ENCODE peak calls at places on chromosomes 13 and 19, in nine cellular contexts. Z, Q, L, F, C, U, K, O and T are unnamed samples.

GRCh38 chr13:31824705-31825512 is 85.6 kb downstream of the RXFP2 start:
- DNase-seq in Z (no peak), Q (no peak), L (no peak), C (no peak), U (no peak), F (no peak), K (no peak), O (no peak), T (no peak)

GRCh38 chr19:43691755-43692154 is 21.8 kb upstream of the PLAUR start:
- DNase-seq in O (no peak), Q (no peak), K (no peak), Z (no peak), C (no peak), U (no peak), L (no peak), F (no peak), T (no peak)

GRCh38 chr13:27466513-27466912 is 16.1 kb upstream of the MTIF3 start:
- DNase-seq in C (no peak), O (no peak), Z (no peak), F (peak; percentile 37), Q (no peak), K (no peak), L (no peak), U (no peak), T (no peak)

GRCh38 chr19:5263615-5264014 is 77.0 kb downstream of the PTPRS start:
- DNase-seq in U (no peak), C (no peak), Z (no peak), Q (no peak), O (no peak), F (no peak), K (no peak), L (no peak), T (no peak)

GRCh38 chr19:43784251-43784980 is 3.6 kb upstream of the KCNN4 start:
- DNase-seq in C (peak; percentile 62), O (no peak), L (no peak), Q (peak; percentile 70), U (no peak), Z (no peak), K (no peak), F (peak; percentile 56), T (no peak)

GRCh38 chr13:77820431-77821149 is 98.0 kb downstream of the EDNRB start:
- DNase-seq in K (no peak), U (no peak), O (no peak), F (no peak), L (no peak), Q (no peak), C (no peak), Z (no peak), T (no peak)

GRCh38 chr13:67421475-67421874 is 191.3 kb upstream of the PCDH9 start:
- DNase-seq in K (no peak), U (no peak), C (no peak), L (no peak), Z (no peak), O (no peak), F (no peak), Q (no peak), T (no peak)

GRCh38 chr13:68923995-68924394 is 1183.6 kb upstream of the ATXN8OS start:
- DNase-seq in F (no peak), O (no peak), C (no peak), Z (no peak), U (no peak), Q (no peak), K (no peak), L (no peak), T (no peak)

GRCh38 chr19:43662487-43662886 is 7.5 kb downstream of the PLAUR start:
- DNase-seq in O (no peak), Q (no peak), L (no peak), U (no peak), C (no peak), K (no peak), F (no peak), Z (no peak), T (no peak)

GRCh38 chr19:18543814-18544475 is 572 bp upstream of the FKBP8 start:
- DNase-seq in F (peak; percentile 59), U (no peak), L (peak; percentile 26), O (no peak), C (peak; percentile 51), K (peak; percentile 33), Z (no peak), Q (peak; percentile 74), T (no peak)

GRCh38 chr13:94673841-94674240 is 38.5 kb downstream of the SOX21 start:
- DNase-seq in Z (no peak), O (no peak), Q (no peak), K (no peak), U (no peak), C (no peak), L (no peak), F (no peak), T (no peak)

GRCh38 chr13:84985860-84986259 is 813.4 kb downstream of the SLITRK6 start:
- DNase-seq in U (no peak), F (no peak), K (no peak), Z (no peak), L (no peak), C (no peak), O (no peak), Q (no peak), T (no peak)

GRCh38 chr19:39304701-39305571 is 8.7 kb downstream of the IFNL1 start:
- DNase-seq in Q (no peak), L (no peak), K (no peak), U (peak; percentile 21), F (no peak), Z (no peak), C (no peak), O (no peak), T (no peak)

GRCh38 chr19:16368385-16369305 is 44.0 kb downstream of the KLF2 start:
- DNase-seq in C (no peak), L (no peak), U (no peak), K (no peak), O (no peak), Q (peak; percentile 87), F (no peak), Z (no peak), T (no peak)

GRCh38 chr13:52840066-52840465 is 8.4 kb downstream of the PCDH8 start:
- DNase-seq in F (no peak), K (no peak), C (no peak), U (no peak), Z (no peak), O (no peak), Q (no peak), L (no peak), T (no peak)

GRCh38 chr13:98584668-98585397 is 7.9 kb upstream of the STK24 start:
- DNase-seq in Q (no peak), C (no peak), K (no peak), O (no peak), L (no peak), F (no peak), U (no peak), Z (no peak), T (no peak)

GRCh38 chr19:39539165-39539518 is 819 bp downstream of the EID2 start:
- DNase-seq in Z (no peak), O (no peak), L (no peak), Q (no peak), F (no peak), U (no peak), C (no peak), K (no peak), T (no peak)

GRCh38 chr13:96963786-96964475 is 30.3 kb downstream of the OXGR1 start:
- DNase-seq in L (no peak), K (no peak), Q (no peak), Z (no peak), C (no peak), O (no peak), F (no peak), U (no peak), T (no peak)

GRCh38 chr13:35953537-35954206 is 177.5 kb downstream of the DCLK1 start:
- DNase-seq in C (peak; percentile 38), Z (peak; percentile 36), O (peak; percentile 70), F (peak; percentile 76), Q (no peak), U (peak; percentile 90), L (no peak), K (peak; percentile 60), T (peak; percentile 82)

GRCh38 chr13:89695343-89696257 is 1651.9 kb upstream of the MIR17HG start:
- DNase-seq in Z (peak; percentile 17), Q (no peak), K (no peak), O (no peak), U (no peak), L (no peak), C (peak; percentile 39), F (no peak), T (no peak)

GRCh38 chr19:29576043-29576442 is 30.0 kb upstream of the POP4 start:
- DNase-seq in Z (no peak), K (no peak), L (no peak), Q (peak; percentile 27), C (no peak), U (no peak), O (no peak), F (no peak), T (no peak)

GRCh38 chr13:51396352-51396751 is 56.5 kb downstream of the INTS6 start:
- DNase-seq in C (no peak), O (no peak), U (no peak), F (no peak), L (no peak), K (no peak), Z (no peak), Q (no peak), T (no peak)

DNA sequence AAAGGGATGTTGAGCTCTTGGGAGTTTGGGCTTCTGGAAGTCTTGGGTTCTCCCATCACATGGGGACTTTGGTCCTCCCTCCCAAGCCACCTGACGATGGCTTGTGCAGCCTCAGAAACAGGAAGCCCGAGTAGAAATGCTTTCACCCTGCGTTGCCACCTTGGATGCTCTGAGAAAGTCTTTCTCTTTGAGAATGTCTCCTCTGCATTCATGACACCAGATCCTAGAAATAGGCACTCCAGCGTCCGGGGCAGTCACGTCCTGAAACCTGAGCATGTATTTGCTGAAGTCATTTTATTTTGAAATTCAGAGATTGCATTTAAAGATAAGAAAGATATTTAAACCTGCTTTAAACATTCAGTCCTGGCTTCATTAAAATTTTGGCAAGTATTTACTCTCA is 34.4 kb downstream of the CUL4A start:
- DNase-seq in Q (no peak), F (no peak), C (no peak), U (no peak), K (no peak), L (no peak), O (no peak), Z (no peak), T (no peak)
- H3K27ac ChIP-seq in Q (no peak overlapping the region), F (no peak overlapping the region), C (no peak overlapping the region), U (no peak overlapping the region), K (no peak overlapping the region), L (no peak overlapping the region), O (no peak overlapping the region), Z (no peak overlapping the region), T (no peak overlapping the region)

GRCh38 chr13:92232880-92233279 is 834.5 kb downstream of the GPC5 start:
- DNase-seq in F (no peak), U (no peak), O (no peak), K (no peak), L (no peak), C (no peak), Q (no peak), Z (no peak), T (no peak)
- H3K27ac ChIP-seq in F (no peak overlapping the region), U (no peak overlapping the region), O (no peak overlapping the region), K (no peak overlapping the region), L (no peak overlapping the region), C (no peak overlapping the region), Q (no peak overlapping the region), Z (no peak overlapping the region), T (no peak overlapping the region)

GRCh38 chr13:109315481-109315880 is 470.9 kb downstream of the IRS2 start:
- DNase-seq in Z (no peak), O (no peak), F (no peak), K (no peak), C (no peak), L (no peak), Q (no peak), U (no peak), T (no peak)
- H3K27ac ChIP-seq in Z (no peak overlapping the region), O (no peak overlapping the region), F (no peak overlapping the region), K (no peak overlapping the region), C (no peak overlapping the region), L (no peak overlapping the region), Q (no peak overlapping the region), U (no peak overlapping the region), T (no peak overlapping the region)

GRCh38 chr13:24671367-24672117 is 8.7 kb upstream of the ATP12A start:
- DNase-seq in C (no peak), U (peak; percentile 65), L (no peak), K (no peak), F (no peak), Z (no peak), Q (no peak), O (peak; percentile 36), T (no peak)
- H3K27ac ChIP-seq in C (peak overlapping the region; percentile 60), U (peak overlapping the region; percentile 18), L (no peak overlapping the region), K (no peak overlapping the region), F (no peak overlapping the region), Z (no peak overlapping the region), Q (no peak overlapping the region), O (no peak overlapping the region), T (no peak overlapping the region)